ENCODE peak calls at places on chromosomes 5 and 9, in seven cellular contexts. V is K562, M is SK-N-SH, R is GM12892, H is GM12878, Q is H1, W is HepG2. B is an unnamed sample.

GRCh38 chr5:4942831-4943178 is 197.3 kb upstream of the ADAMTS16 start:
- DNase-seq in Q (peak), R (no peak), H (no peak), M (no peak), V (no peak), W (no peak), B (no peak)

GRCh38 chr5:75460947-75461346 is 50.5 kb downstream of the CERT1 start:
- DNase-seq in Q (no peak), R (no peak), W (no peak), M (peak), V (no peak), H (peak), B (no peak)

GRCh38 chr5:39506216-39506615 is 81.4 kb upstream of the DAB2 start:
- DNase-seq in Q (no peak), R (no peak), M (no peak), W (no peak), V (no peak), H (no peak), B (no peak)

GRCh38 chr9:71552480-71552879 is 215.8 kb downstream of the CEMIP2 start:
- DNase-seq in W (no peak), V (no peak), R (no peak), Q (peak), H (no peak), M (no peak), B (no peak)

GRCh38 chr9:26375448-26375847 is 517.2 kb downstream of the CAAP1 start:
- DNase-seq in Q (no peak), M (no peak), R (no peak), W (no peak), H (no peak), V (no peak), B (no peak)

GRCh38 chr5:151243127-151243526 is 9.9 kb upstream of the GM2A start:
- DNase-seq in R (no peak), M (no peak), V (no peak), H (no peak), Q (no peak), W (no peak), B (no peak)

GRCh38 chr9:7089391-7089790 is 331.6 kb downstream of the KDM4C start:
- DNase-seq in H (no peak), W (no peak), V (no peak), R (no peak), Q (no peak), M (no peak), B (no peak)

GRCh38 chr5:139644001-139644456 is 4.1 kb upstream of the CXXC5 start:
- DNase-seq in H (no peak), W (no peak), Q (no peak), R (no peak), M (no peak), V (no peak), B (no peak)

GRCh38 chr9:5438301-5439162 is 807 bp upstream of the PLGRKT start:
- DNase-seq in M (no peak), Q (peak), H (peak), R (no peak), W (no peak), V (no peak), B (no peak)

GRCh38 chr9:97793067-97793466 is 60.0 kb upstream of the FOXE1 start:
- DNase-seq in Q (no peak), W (peak), M (no peak), R (no peak), V (peak), H (no peak), B (no peak)

GRCh38 chr5:91016954-91017690 is 366.0 kb downstream of the ARRDC3 start:
- DNase-seq in H (no peak), R (no peak), V (no peak), M (no peak), W (no peak), Q (no peak), B (no peak)

GRCh38 chr5:179131886-179132585 is 71.9 kb downstream of the ZNF354C start:
- DNase-seq in M (no peak), H (no peak), R (no peak), Q (no peak), V (no peak), W (no peak), B (no peak)

GRCh38 chr5:83368317-83368716 is 103.2 kb upstream of the VCAN start:
- DNase-seq in H (no peak), V (no peak), Q (no peak), R (no peak), M (no peak), W (no peak), B (no peak)

GRCh38 chr9:99591770-99592169 is 229.9 kb upstream of the NR4A3 start:
- DNase-seq in M (no peak), H (no peak), W (no peak), Q (no peak), V (no peak), R (no peak), B (no peak)

GRCh38 chr5:2708132-2708531 is 43.3 kb downstream of the IRX2 start:
- DNase-seq in R (no peak), V (no peak), H (no peak), Q (no peak), M (no peak), W (no peak), B (no peak)

GRCh38 chr9:77820293-77820954 is 172.3 kb upstream of the GNA14 start:
- DNase-seq in M (no peak), V (peak), H (no peak), R (no peak), W (no peak), Q (no peak), B (no peak)

GRCh38 chr9:131190191-131190590 is 64.8 kb downstream of the NUP214 start:
- DNase-seq in V (no peak), Q (no peak), R (no peak), M (no peak), H (no peak), W (no peak), B (no peak)

GRCh38 chr5:110338336-110339083 is 388.0 kb downstream of the TMEM232 start:
- DNase-seq in R (no peak), M (no peak), W (no peak), V (no peak), Q (no peak), H (no peak), B (no peak)

GRCh38 chr5:17248999-17249634 is 31.7 kb downstream of the BASP1 start:
- DNase-seq in R (no peak), H (no peak), V (no peak), W (no peak), Q (no peak), M (no peak), B (no peak)

GRCh38 chr5:149002761-149003689 is 59.8 kb downstream of the SH3TC2 start:
- DNase-seq in H (no peak), Q (no peak), W (no peak), V (no peak), R (no peak), M (no peak), B (no peak)

GRCh38 chr5:158303883-158304282 is 444.9 kb upstream of the CLINT1 start:
- DNase-seq in Q (no peak), V (no peak), W (no peak), M (no peak), R (no peak), H (no peak), B (no peak)

GRCh38 chr9:133439337-133439736 is 17.2 kb downstream of the ADAMTS13 start:
- DNase-seq in V (no peak), W (no peak), R (no peak), Q (no peak), H (no peak), M (no peak), B (no peak)

GRCh38 chr5:153866176-153866575 is 172.5 kb downstream of the FAM114A2 start:
- DNase-seq in Q (no peak), H (no peak), V (no peak), M (no peak), R (no peak), W (no peak), B (no peak)

GRCh38 chr5:132802044-132802684 is 10.9 kb upstream of the SOWAHA start:
- DNase-seq in V (no peak), R (no peak), W (no peak), Q (no peak), M (no peak), H (no peak), B (no peak)

GRCh38 chr9:22210262-22210661 is 201.2 kb upstream of the CDKN2B start:
- DNase-seq in R (no peak), Q (no peak), M (no peak), H (no peak), W (no peak), V (no peak), B (no peak)

GRCh38 chr9:12640866-12641636 is 52.1 kb upstream of the TYRP1 start:
- DNase-seq in V (no peak), Q (no peak), M (no peak), H (no peak), R (no peak), W (no peak), B (no peak)

GRCh38 chr5:52878671-52879070 is 91.0 kb downstream of the ITGA1 start:
- DNase-seq in M (no peak), R (no peak), Q (no peak), W (no peak), V (no peak), H (no peak), B (no peak)

GRCh38 chr5:93649234-93649900 is 66.3 kb downstream of the NR2F1 start:
- DNase-seq in M (no peak), H (no peak), R (no peak), W (no peak), Q (no peak), V (no peak), B (no peak)

GRCh38 chr9:10274983-10275382 is 337.8 kb downstream of the PTPRD start:
- DNase-seq in H (no peak), W (no peak), Q (no peak), M (no peak), V (no peak), R (no peak), B (no peak)

GRCh38 chr5:169439362-169439761 is 138.4 kb upstream of the SLIT3 start:
- DNase-seq in M (no peak), V (no peak), Q (no peak), R (no peak), H (no peak), W (no peak), B (no peak)

GRCh38 chr5:16970260-16970659 is 34.2 kb upstream of the MYO10 start:
- DNase-seq in Q (no peak), H (no peak), M (no peak), V (no peak), R (no peak), W (no peak), B (no peak)

GRCh38 chr5:169112016-169112415 is 188.9 kb downstream of the SLIT3 start:
- DNase-seq in R (no peak), H (no peak), W (no peak), M (no peak), Q (no peak), V (no peak), B (no peak)

GRCh38 chr9:117224676-117225075 is 190.2 kb downstream of the ASTN2 start:
- DNase-seq in H (no peak), V (no peak), M (no peak), Q (no peak), R (no peak), W (no peak), B (no peak)

GRCh38 chr9:2642068-2642467 is 20.5 kb downstream of the VLDLR start:
- DNase-seq in H (no peak), R (no peak), V (no peak), W (no peak), M (no peak), Q (no peak), B (no peak)

GRCh38 chr5:32687167-32687831 is 23.8 kb upstream of the NPR3 start:
- DNase-seq in W (no peak), V (no peak), Q (no peak), R (no peak), M (peak), H (no peak), B (no peak)

GRCh38 chr5:64612349-64612961 is 77.8 kb upstream of the SHISAL2B start:
- DNase-seq in R (no peak), V (peak), H (no peak), W (peak), Q (no peak), M (peak), B (no peak)

GRCh38 chr9:27590636-27591035 is 17.4 kb upstream of the C9orf72 start:
- DNase-seq in V (no peak), M (no peak), W (no peak), Q (no peak), R (no peak), H (no peak), B (no peak)

GRCh38 chr5:134263801-134264200 is 37.9 kb upstream of the PPP2CA start:
- DNase-seq in H (no peak), Q (no peak), M (no peak), R (no peak), W (no peak), V (no peak), B (no peak)

GRCh38 chr9:93132946-93133640 is 958 bp downstream of the NINJ1 start:
- DNase-seq in V (no peak), R (no peak), Q (no peak), H (no peak), W (peak), M (no peak), B (no peak)

GRCh38 chr5:71782393-71782770 is 63.3 kb downstream of the CARTPT start:
- DNase-seq in V (no peak), H (peak), R (no peak), M (no peak), Q (no peak), W (no peak), B (no peak)

GRCh38 chr5:71780597-71780996 is 61.5 kb downstream of the CARTPT start:
- DNase-seq in M (no peak), Q (no peak), H (no peak), W (no peak), V (no peak), R (no peak), B (no peak)

GRCh38 chr5:71783891-71784290 is 64.8 kb downstream of the CARTPT start:
- DNase-seq in Q (no peak), R (no peak), W (no peak), V (no peak), H (no peak), M (no peak), B (no peak)

GRCh38 chr5:71786337-71787060 is 67.4 kb downstream of the CARTPT start:
- DNase-seq in M (no peak), R (no peak), V (no peak), Q (no peak), H (no peak), W (no peak), B (no peak)

GRCh38 chr5:71782771-71783770 is 64.0 kb downstream of the CARTPT start:
- DNase-seq in V (peak), R (peak), M (peak), H (peak), Q (peak), W (peak), B (no peak)
- TF ChIP-seq TAF1 in V (no peak), R (no peak), M (no peak), H (no peak), Q (no peak), W (no peak), B (no peak)

GRCh38 chr9:18442629-18443491 is 31.1 kb upstream of the ADAMTSL1 start:
- DNase-seq in W (peak), M (peak), R (peak), H (no peak), Q (peak), V (peak), B (peak)

GRCh38 chr9:18438951-18439350 is 35.0 kb upstream of the ADAMTSL1 start:
- DNase-seq in W (no peak), H (no peak), V (no peak), R (no peak), M (no peak), Q (no peak), B (no peak)

GRCh38 chr9:18437315-18438200 is 36.4 kb upstream of the ADAMTSL1 start:
- DNase-seq in R (no peak), Q (no peak), W (peak), V (no peak), M (peak), H (no peak), B (no peak)

GRCh38 chr9:18438300-18438925 is 35.5 kb upstream of the ADAMTSL1 start:
- DNase-seq in V (no peak), H (no peak), W (no peak), R (no peak), M (peak), Q (peak), B (no peak)

GRCh38 chr9:18441245-18441644 is 32.7 kb upstream of the ADAMTSL1 start:
- DNase-seq in V (no peak), R (no peak), H (no peak), M (no peak), W (no peak), Q (no peak), B (no peak)
- TF ChIP-seq TAF1 in V (no peak), R (no peak), H (no peak), M (no peak), W (no peak), Q (no peak), B (no peak)

DNA sequence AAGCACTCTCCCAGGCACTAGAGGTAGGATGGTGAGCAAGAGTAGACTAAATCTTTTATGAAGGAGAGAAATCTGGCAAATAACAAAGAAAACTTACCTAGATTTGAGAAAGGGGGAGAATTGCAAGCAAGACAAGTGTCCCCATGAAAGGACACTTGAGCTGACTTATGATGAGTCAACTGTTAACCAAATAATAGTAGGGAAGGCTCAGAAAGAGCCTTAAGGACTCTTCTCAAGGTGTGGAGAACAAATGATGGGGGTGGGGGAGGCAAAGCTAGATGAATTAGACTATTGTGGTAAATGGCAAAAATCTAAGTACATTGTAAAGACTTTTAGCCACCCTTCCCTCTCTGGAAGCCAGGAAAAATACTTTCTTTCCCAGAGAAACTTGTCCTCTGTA is 77.6 kb upstream of the RASA1 start:
- DNase-seq in M (no peak), H (no peak), W (no peak), R (no peak), Q (no peak), V (no peak), B (no peak)
- TF ChIP-seq TAF1 in M (no peak), H (no peak), W (no peak), R (no peak), Q (no peak), V (no peak), B (no peak)

DNA sequence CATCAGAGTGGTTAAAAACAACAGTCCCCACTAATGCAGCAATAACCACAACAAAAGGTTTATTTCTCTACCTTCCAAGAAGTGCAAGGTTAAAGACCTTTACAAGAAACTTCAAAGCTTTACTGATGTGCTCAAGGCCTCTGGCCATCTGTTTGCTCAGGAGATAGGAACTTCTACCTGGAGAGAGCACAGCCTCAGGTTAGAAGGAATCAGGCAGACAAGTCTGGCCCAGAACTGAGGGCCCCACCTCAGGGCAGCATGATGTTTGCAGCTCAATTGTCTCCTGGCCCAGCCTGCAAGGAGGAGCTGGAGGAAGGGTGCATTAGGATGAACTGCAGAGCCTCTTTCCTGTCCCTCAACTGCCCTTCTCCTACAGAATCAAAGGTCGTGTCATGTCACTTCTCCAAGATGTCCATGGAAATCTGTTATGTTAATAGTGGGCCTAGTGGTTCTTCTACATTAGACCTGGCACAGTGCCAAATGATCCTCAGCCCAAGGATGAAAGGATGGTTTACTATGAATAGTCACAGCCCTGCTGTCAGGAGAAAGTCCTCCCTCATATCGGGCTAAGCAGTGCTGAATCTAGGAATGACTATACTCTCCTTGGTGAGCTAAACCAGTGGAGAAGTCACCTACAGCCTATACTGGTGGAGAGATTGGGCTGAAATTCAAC is 98.9 kb upstream of the NTRK2 start:
- DNase-seq in M (no peak), W (no peak), R (no peak), V (no peak), H (no peak), Q (no peak), B (no peak)
- TF ChIP-seq TAF1 in M (no peak), W (no peak), R (no peak), V (no peak), H (no peak), Q (no peak), B (no peak)

GRCh38 chr5:135705230-135705631 is 126.4 kb upstream of the CXCL14 start:
- DNase-seq in V (no peak), W (no peak), Q (no peak), H (no peak), R (no peak), M (no peak), B (no peak)
- TF ChIP-seq TAF1 in V (no peak), W (no peak), Q (no peak), H (no peak), R (no peak), M (no peak), B (no peak)

B was measured in GM12891.